ENCODE peak calls at places on chromosome 3, in four cellular contexts. I is CD8-positive, alpha-beta T cell; P is neural progenitor cell; G is tibial artery. W is an unnamed sample.

GRCh38 chr3:86029590-86029989 is 961.4 kb downstream of the VGLL3 start:
- DNase-seq in P (no peak), I (no peak), G (no peak), W (no peak)

GRCh38 chr3:114056130-114057010 is at the start of the genes CCDC191 and QTRT2:
- DNase-seq in I (peak; percentile 99), P (peak; percentile 100), G (peak; percentile 99), W (peak; percentile 97)

GRCh38 chr3:187946031-187946691 is 200.9 kb upstream of the BCL6 start:
- DNase-seq in P (no peak), I (no peak), G (no peak), W (no peak)

GRCh38 chr3:7978104-7978457 is 523.5 kb upstream of the LMCD1 start:
- DNase-seq in G (no peak), P (peak; percentile 86), I (no peak), W (no peak)

GRCh38 chr3:42229942-42230688 is 35.9 kb downstream of the CCK start:
- DNase-seq in G (no peak), P (peak; percentile 78), I (no peak), W (no peak)

GRCh38 chr3:35929158-35929557 is 289.8 kb downstream of the ARPP21 start:
- DNase-seq in P (no peak), I (no peak), G (no peak), W (no peak)

GRCh38 chr3:50503947-50504346 is 513 bp upstream of the CACNA2D2 start:
- DNase-seq in G (no peak), P (no peak), I (no peak), W (no peak)

GRCh38 chr3:48467110-48467454 is 20.5 kb downstream of the ATRIP start:
- DNase-seq in P (no peak), I (no peak), G (no peak), W (no peak)

GRCh38 chr3:110414851-110415250 is 656.8 kb upstream of the NECTIN3 start:
- DNase-seq in G (no peak), P (no peak), I (no peak), W (no peak)

GRCh38 chr3:97510795-97511194 is 253.8 kb upstream of the ARL6 start:
- DNase-seq in G (no peak), I (no peak), P (peak; percentile 67), W (no peak)

GRCh38 chr3:106688463-106688862 is 688.8 kb upstream of the CCDC54 start:
- DNase-seq in P (peak; percentile 10), G (no peak), I (no peak), W (no peak)

GRCh38 chr3:142319094-142319493 is 93.7 kb upstream of the GK5 start:
- DNase-seq in I (no peak), G (no peak), P (no peak), W (no peak)

GRCh38 chr3:160187288-160187687 is 37.9 kb upstream of the C3orf80 start:
- DNase-seq in G (no peak), P (no peak), I (no peak), W (no peak)

GRCh38 chr3:126959921-126960603 is 22.9 kb upstream of the PLXNA1 start:
- DNase-seq in I (no peak), P (peak; percentile 73), G (no peak), W (no peak)

GRCh38 chr3:111895079-111895478 is 36.0 kb downstream of the PHLDB2 start:
- DNase-seq in G (no peak), I (no peak), P (peak; percentile 46), W (no peak)

GRCh38 chr3:124119056-124119721 is 127.3 kb upstream of the ROPN1 start:
- DNase-seq in I (no peak), P (no peak), G (no peak), W (no peak)

GRCh38 chr3:32340039-32340438 is 51.6 kb upstream of the CMTM7 start:
- DNase-seq in P (peak; percentile 84), G (no peak), I (peak; percentile 21), W (no peak)
- TF ChIP-seq CTCF in P (peak; percentile 78), G (peak; percentile 21), I (peak; percentile 66), W (peak; percentile 33)

GRCh38 chr3:10260211-10260701 is 12.0 kb downstream of the TATDN2 start:
- DNase-seq in P (no peak), I (no peak), G (no peak), W (no peak)

GRCh38 chr3:10262027-10262426 is 13.8 kb downstream of the TATDN2 start:
- DNase-seq in P (no peak), I (no peak), G (no peak), W (no peak)

GRCh38 chr3:10259798-10260197 is 11.5 kb downstream of the TATDN2 start:
- DNase-seq in I (no peak), G (no peak), P (no peak), W (no peak)

GRCh38 chr3:10265833-10266232 is 17.6 kb downstream of the TATDN2 start:
- DNase-seq in G (no peak), P (no peak), I (no peak), W (no peak)

GRCh38 chr3:10263549-10264363 is 15.5 kb downstream of the TATDN2 start:
- DNase-seq in I (peak; percentile 74), P (peak; percentile 79), G (no peak), W (peak; percentile 53)
- TF ChIP-seq CTCF in I (peak; percentile 56), P (peak; percentile 55), G (peak; percentile 36), W (peak; percentile 66)

GRCh38 chr3:138348107-138348949 is at the start of gene MRAS:
- DNase-seq in I (no peak), G (peak; percentile 89), P (peak; percentile 93), W (peak; percentile 76)
- TF ChIP-seq CTCF in I (peak; percentile 16), G (peak; percentile 25), P (peak; percentile 64), W (peak; percentile 37)

GRCh38 chr3:20039082-20039764 is 1.0 kb upstream of the KAT2B start:
- DNase-seq in G (no peak), I (no peak), P (peak; percentile 35), W (no peak)

GRCh38 chr3:20039765-20040475 is at the start of gene KAT2B:
- DNase-seq in G (peak; percentile 89), P (peak; percentile 92), I (peak; percentile 84), W (peak; percentile 80)

GRCh38 chr3:20042331-20042730 is 2.1 kb downstream of the KAT2B start:
- DNase-seq in I (no peak), G (no peak), P (no peak), W (no peak)

GRCh38 chr3:20041197-20041780 is 1.0 kb downstream of the KAT2B start:
- DNase-seq in I (peak; percentile 80), P (peak; percentile 77), G (peak; percentile 94), W (no peak)

GRCh38 chr3:20040476-20041196 is 390 bp downstream of the KAT2B start:
- DNase-seq in I (peak; percentile 68), P (peak; percentile 94), G (peak; percentile 90), W (peak; percentile 61)
- TF ChIP-seq CTCF in I (no peak), P (no peak), G (no peak), W (no peak)

W was measured in mesothelial cell of epicardium.